ENCODE peak calls at places on chromosomes 16 and 17, in eight cellular contexts. One of them, this sample, is unnamed.

GRCh38 chr16:4408323-4408690 is 8.1 kb downstream of the CORO7 start:
- DNase-seq in mesothelial cell of epicardium: no peak
- DNase-seq in NCI-H2081: no peak
- DNase-seq in NCI-H1694 treated with DMSO at 0.1 percent for 48 hours: no peak
- DNase-seq in HEK293T: no peak
- DNase-seq in B cell: no peak
- DNase-seq in T-cell: no peak
- DNase-seq in NCI-H187: no peak
- DNase-seq in this sample: no peak

GRCh38 chr16:27053996-27054395 is 12.7 kb upstream of the C16orf82 start:
- DNase-seq in HEK293T: no peak
- DNase-seq in NCI-H1694 treated with DMSO at 0.1 percent for 48 hours: no peak
- DNase-seq in B cell: no peak
- DNase-seq in NCI-H187: no peak
- DNase-seq in T-cell: no peak
- DNase-seq in mesothelial cell of epicardium: no peak
- DNase-seq in NCI-H2081: no peak
- DNase-seq in this sample: no peak

GRCh38 chr17:48998557-48999440 is 1.6 kb downstream of the IGF2BP1 start:
- DNase-seq in T-cell: no peak
- DNase-seq in mesothelial cell of epicardium: no peak
- DNase-seq in B cell: no peak
- DNase-seq in NCI-H187: no peak
- DNase-seq in NCI-H2081: no peak
- DNase-seq in HEK293T: no peak
- DNase-seq in NCI-H1694 treated with DMSO at 0.1 percent for 48 hours: no peak
- DNase-seq in this sample: no peak

GRCh38 chr17:31743767-31744166 is 115.3 kb downstream of the COPRS start:
- DNase-seq in mesothelial cell of epicardium: no peak
- DNase-seq in HEK293T: no peak
- DNase-seq in NCI-H187: no peak
- DNase-seq in NCI-H1694 treated with DMSO at 0.1 percent for 48 hours: no peak
- DNase-seq in T-cell: no peak
- DNase-seq in NCI-H2081: no peak
- DNase-seq in B cell: no peak
- DNase-seq in this sample: no peak

GRCh38 chr17:21263351-21263750 is 10.1 kb upstream of the NATD1 start:
- DNase-seq in NCI-H1694 treated with DMSO at 0.1 percent for 48 hours: no peak
- DNase-seq in mesothelial cell of epicardium: no peak
- DNase-seq in NCI-H187: no peak
- DNase-seq in HEK293T: no peak
- DNase-seq in T-cell: no peak
- DNase-seq in B cell: no peak
- DNase-seq in NCI-H2081: no peak
- DNase-seq in this sample: no peak

GRCh38 chr16:5615868-5616642 is 518.5 kb upstream of the EEF2KMT start:
- DNase-seq in B cell: no peak
- DNase-seq in HEK293T: peak; percentile 76
- DNase-seq in mesothelial cell of epicardium: peak; percentile 33
- DNase-seq in T-cell: no peak
- DNase-seq in NCI-H1694 treated with DMSO at 0.1 percent for 48 hours: no peak
- DNase-seq in NCI-H2081: peak; percentile 32
- DNase-seq in NCI-H187: peak; percentile 48
- DNase-seq in this sample: peak; percentile 48

GRCh38 chr16:31135535-31136286 is at the start of gene PRSS8:
- DNase-seq in B cell: no peak
- DNase-seq in NCI-H187: no peak
- DNase-seq in T-cell: no peak
- DNase-seq in HEK293T: no peak
- DNase-seq in mesothelial cell of epicardium: no peak
- DNase-seq in NCI-H1694 treated with DMSO at 0.1 percent for 48 hours: no peak
- DNase-seq in NCI-H2081: no peak
- DNase-seq in this sample: no peak

GRCh38 chr16:58409316-58409973 is 17.2 kb downstream of the GINS3 start:
- DNase-seq in NCI-H2081: no peak
- DNase-seq in HEK293T: no peak
- DNase-seq in NCI-H1694 treated with DMSO at 0.1 percent for 48 hours: no peak
- DNase-seq in B cell: no peak
- DNase-seq in T-cell: no peak
- DNase-seq in mesothelial cell of epicardium: no peak
- DNase-seq in NCI-H187: no peak
- DNase-seq in this sample: no peak

GRCh38 chr16:14110728-14111251 is 39.7 kb downstream of the MRTFB start:
- DNase-seq in NCI-H2081: no peak
- DNase-seq in B cell: no peak
- DNase-seq in HEK293T: no peak
- DNase-seq in T-cell: no peak
- DNase-seq in NCI-H187: no peak
- DNase-seq in NCI-H1694 treated with DMSO at 0.1 percent for 48 hours: no peak
- DNase-seq in mesothelial cell of epicardium: no peak
- DNase-seq in this sample: no peak

GRCh38 chr16:85556456-85557082 is 56.6 kb upstream of the GSE1 start:
- DNase-seq in NCI-H2081: peak; percentile 63
- DNase-seq in T-cell: peak; percentile 37
- DNase-seq in HEK293T: peak; percentile 45
- DNase-seq in B cell: peak; percentile 74
- DNase-seq in NCI-H1694 treated with DMSO at 0.1 percent for 48 hours: no peak
- DNase-seq in NCI-H187: no peak
- DNase-seq in mesothelial cell of epicardium: no peak
- DNase-seq in this sample: no peak

GRCh38 chr16:27402569-27402963 is 592 bp downstream of the IL21R start:
- DNase-seq in NCI-H1694 treated with DMSO at 0.1 percent for 48 hours: no peak
- DNase-seq in T-cell: no peak
- DNase-seq in NCI-H187: no peak
- DNase-seq in HEK293T: no peak
- DNase-seq in B cell: no peak
- DNase-seq in NCI-H2081: no peak
- DNase-seq in mesothelial cell of epicardium: no peak
- DNase-seq in this sample: no peak

GRCh38 chr16:27428035-27428785 is 26.2 kb downstream of the IL21R start:
- DNase-seq in T-cell: no peak
- DNase-seq in NCI-H187: no peak
- DNase-seq in mesothelial cell of epicardium: no peak
- DNase-seq in B cell: peak; percentile 30
- DNase-seq in NCI-H2081: no peak
- DNase-seq in NCI-H1694 treated with DMSO at 0.1 percent for 48 hours: no peak
- DNase-seq in HEK293T: peak; percentile 3
- DNase-seq in this sample: no peak

GRCh38 chr16:2163211-2163881 is 7.8 kb downstream of the TRAF7 start:
- DNase-seq in NCI-H2081: no peak
- DNase-seq in HEK293T: no peak
- DNase-seq in NCI-H1694 treated with DMSO at 0.1 percent for 48 hours: no peak
- DNase-seq in NCI-H187: no peak
- DNase-seq in B cell: no peak
- DNase-seq in T-cell: no peak
- DNase-seq in mesothelial cell of epicardium: no peak
- DNase-seq in this sample: no peak

GRCh38 chr16:85172465-85173071 is 60.3 kb upstream of the CIBAR2 start:
- DNase-seq in NCI-H1694 treated with DMSO at 0.1 percent for 48 hours: peak; percentile 71
- DNase-seq in T-cell: no peak
- DNase-seq in NCI-H187: no peak
- DNase-seq in NCI-H2081: peak; percentile 36
- DNase-seq in HEK293T: peak; percentile 60
- DNase-seq in mesothelial cell of epicardium: no peak
- DNase-seq in B cell: no peak
- DNase-seq in this sample: no peak

GRCh38 chr17:45394913-45395568 is 37.6 kb downstream of the ARHGAP27 start:
- DNase-seq in NCI-H187: peak; percentile 45
- DNase-seq in NCI-H2081: peak; percentile 20
- DNase-seq in T-cell: no peak
- DNase-seq in NCI-H1694 treated with DMSO at 0.1 percent for 48 hours: peak; percentile 83
- DNase-seq in HEK293T: peak; percentile 85
- DNase-seq in B cell: peak; percentile 59
- DNase-seq in mesothelial cell of epicardium: peak; percentile 57
- DNase-seq in this sample: peak; percentile 71

GRCh38 chr16:86090461-86091170 is 191.7 kb downstream of the IRF8 start:
- DNase-seq in T-cell: no peak
- DNase-seq in HEK293T: no peak
- DNase-seq in NCI-H2081: no peak
- DNase-seq in mesothelial cell of epicardium: no peak
- DNase-seq in NCI-H187: no peak
- DNase-seq in NCI-H1694 treated with DMSO at 0.1 percent for 48 hours: no peak
- DNase-seq in B cell: no peak
- DNase-seq in this sample: no peak

GRCh38 chr17:62855136-62855535 is 47.0 kb upstream of the MARCHF10 start:
- DNase-seq in T-cell: no peak
- DNase-seq in HEK293T: no peak
- DNase-seq in NCI-H187: no peak
- DNase-seq in mesothelial cell of epicardium: no peak
- DNase-seq in B cell: no peak
- DNase-seq in NCI-H1694 treated with DMSO at 0.1 percent for 48 hours: no peak
- DNase-seq in NCI-H2081: no peak
- DNase-seq in this sample: no peak

GRCh38 chr17:32127156-32127897 is 15.0 kb upstream of the RHOT1 start:
- DNase-seq in mesothelial cell of epicardium: peak; percentile 58
- DNase-seq in NCI-H1694 treated with DMSO at 0.1 percent for 48 hours: peak; percentile 83
- DNase-seq in B cell: peak; percentile 80
- DNase-seq in NCI-H187: no peak
- DNase-seq in HEK293T: peak; percentile 43
- DNase-seq in NCI-H2081: peak; percentile 79
- DNase-seq in T-cell: peak; percentile 73
- DNase-seq in this sample: peak; percentile 42

GRCh38 chr17:3655766-3656165 is 12.6 kb downstream of the TAX1BP3 start:
- DNase-seq in HEK293T: no peak
- DNase-seq in mesothelial cell of epicardium: no peak
- DNase-seq in T-cell: no peak
- DNase-seq in NCI-H1694 treated with DMSO at 0.1 percent for 48 hours: no peak
- DNase-seq in NCI-H187: no peak
- DNase-seq in NCI-H2081: no peak
- DNase-seq in B cell: no peak
- DNase-seq in this sample: no peak

GRCh38 chr17:32672701-32673100 is 185.9 kb downstream of the CDK5R1 start:
- DNase-seq in mesothelial cell of epicardium: no peak
- DNase-seq in HEK293T: no peak
- DNase-seq in B cell: no peak
- DNase-seq in NCI-H1694 treated with DMSO at 0.1 percent for 48 hours: no peak
- DNase-seq in NCI-H2081: no peak
- DNase-seq in T-cell: no peak
- DNase-seq in NCI-H187: no peak
- DNase-seq in this sample: no peak

GRCh38 chr17:39551879-39552278 is 55.8 kb downstream of the NEUROD2 start:
- DNase-seq in B cell: no peak
- DNase-seq in NCI-H1694 treated with DMSO at 0.1 percent for 48 hours: no peak
- DNase-seq in mesothelial cell of epicardium: no peak
- DNase-seq in HEK293T: no peak
- DNase-seq in NCI-H2081: no peak
- DNase-seq in T-cell: no peak
- DNase-seq in NCI-H187: no peak
- DNase-seq in this sample: no peak

GRCh38 chr16:2838928-2839327 is 8.8 kb downstream of the ZG16B start:
- DNase-seq in B cell: no peak
- DNase-seq in mesothelial cell of epicardium: peak; percentile 56
- DNase-seq in HEK293T: peak; percentile 75
- DNase-seq in NCI-H1694 treated with DMSO at 0.1 percent for 48 hours: peak; percentile 30
- DNase-seq in NCI-H2081: peak; percentile 22
- DNase-seq in T-cell: peak; percentile 28
- DNase-seq in NCI-H187: peak; percentile 18
- DNase-seq in this sample: peak; percentile 79

GRCh38 chr17:78344666-78345065 is 15.2 kb downstream of the SOCS3 start:
- DNase-seq in NCI-H2081: no peak
- DNase-seq in NCI-H187: no peak
- DNase-seq in mesothelial cell of epicardium: no peak
- DNase-seq in NCI-H1694 treated with DMSO at 0.1 percent for 48 hours: no peak
- DNase-seq in HEK293T: no peak
- DNase-seq in B cell: no peak
- DNase-seq in T-cell: no peak
- DNase-seq in this sample: no peak

GRCh38 chr17:18371455-18371854 is 6.1 kb upstream of the EVPLL start:
- DNase-seq in HEK293T: no peak
- DNase-seq in NCI-H2081: no peak
- DNase-seq in NCI-H187: no peak
- DNase-seq in NCI-H1694 treated with DMSO at 0.1 percent for 48 hours: no peak
- DNase-seq in mesothelial cell of epicardium: no peak
- DNase-seq in B cell: no peak
- DNase-seq in T-cell: no peak
- DNase-seq in this sample: no peak

GRCh38 chr16:31880322-31880979 is 6.8 kb downstream of the ZNF267 start:
- DNase-seq in NCI-H1694 treated with DMSO at 0.1 percent for 48 hours: no peak
- DNase-seq in T-cell: no peak
- DNase-seq in NCI-H187: no peak
- DNase-seq in NCI-H2081: no peak
- DNase-seq in mesothelial cell of epicardium: no peak
- DNase-seq in HEK293T: no peak
- DNase-seq in B cell: no peak
- DNase-seq in this sample: peak; percentile 70

GRCh38 chr17:37089998-37090397 is 141.2 kb downstream of the AATF start:
- DNase-seq in B cell: no peak
- DNase-seq in mesothelial cell of epicardium: no peak
- DNase-seq in NCI-H187: no peak
- DNase-seq in NCI-H2081: peak; percentile 45
- DNase-seq in HEK293T: no peak
- DNase-seq in NCI-H1694 treated with DMSO at 0.1 percent for 48 hours: no peak
- DNase-seq in T-cell: peak; percentile 54
- DNase-seq in this sample: peak; percentile 30

GRCh38 chr16:72429566-72430160 is 257.7 kb upstream of the PMFBP1 start:
- DNase-seq in NCI-H2081: no peak
- DNase-seq in mesothelial cell of epicardium: no peak
- DNase-seq in HEK293T: no peak
- DNase-seq in NCI-H187: no peak
- DNase-seq in NCI-H1694 treated with DMSO at 0.1 percent for 48 hours: no peak
- DNase-seq in B cell: no peak
- DNase-seq in T-cell: no peak
- DNase-seq in this sample: no peak

GRCh38 chr17:15311996-15312395 is 29.4 kb downstream of the TEKT3 start:
- DNase-seq in NCI-H187: no peak
- DNase-seq in B cell: no peak
- DNase-seq in NCI-H2081: no peak
- DNase-seq in mesothelial cell of epicardium: no peak
- DNase-seq in T-cell: no peak
- DNase-seq in NCI-H1694 treated with DMSO at 0.1 percent for 48 hours: no peak
- DNase-seq in HEK293T: no peak
- DNase-seq in this sample: no peak

This sample was measured in COLO829.